ENCODE peak calls at places on chromosomes 7 and 10, in nine cellular contexts. V is NB4; M is CD8-positive, alpha-beta memory T cell; F is aorta; Y is psoas muscle; C is cardiac fibroblast; J is GM12865; R is skeletal muscle cell; I is IMR-90. K is an unnamed sample.

GRCh38 chr10:17062493-17063487 is 66.8 kb downstream of the CUBN start:
- DNase-seq in V (no peak), M (no peak), F (peak), Y (peak), C (peak), J (no peak), R (no peak), I (peak), K (no peak)

GRCh38 chr7:149144996-149145850 is 2.0 kb upstream of the ZNF398 start:
- DNase-seq in V (peak), M (no peak), F (no peak), Y (no peak), C (no peak), J (no peak), R (no peak), I (no peak), K (no peak)

GRCh38 chr7:6260291-6261183 is 11.9 kb downstream of the CYTH3 start:
- DNase-seq in V (no peak), M (no peak), F (no peak), Y (no peak), C (peak), J (no peak), R (no peak), I (no peak), K (no peak)

GRCh38 chr10:93458821-93459257 is 23.3 kb downstream of the MYOF start:
- DNase-seq in V (peak), M (no peak), F (peak), Y (peak), C (peak), J (no peak), R (peak), I (peak), K (no peak)

GRCh38 chr10:110993024-110993693 is 73.8 kb downstream of the SHOC2 start:
- DNase-seq in V (peak), M (peak), F (no peak), Y (no peak), C (peak), J (peak), R (peak), I (peak), K (no peak)

GRCh38 chr7:140016540-140016939 is 46.2 kb downstream of the PARP12 start:
- DNase-seq in V (no peak), M (no peak), F (no peak), Y (no peak), C (no peak), J (no peak), R (no peak), I (no peak), K (no peak)

GRCh38 chr10:86888585-86889381 is 68.6 kb downstream of the MMRN2 start:
- DNase-seq in V (peak), M (no peak), F (no peak), Y (no peak), C (peak), J (peak), R (no peak), I (peak), K (no peak)

GRCh38 chr7:113366122-113366521 is 247.8 kb upstream of the SMIM30 start:
- DNase-seq in V (no peak), M (no peak), F (no peak), Y (no peak), C (no peak), J (no peak), R (no peak), I (no peak), K (no peak)

GRCh38 chr10:14259696-14260595 is 70.8 kb downstream of the FRMD4A start:
- DNase-seq in V (no peak), M (no peak), F (no peak), Y (no peak), C (no peak), J (no peak), R (peak), I (peak), K (no peak)

GRCh38 chr7:76069238-76069638 is 21.3 kb downstream of the MDH2 start:
- DNase-seq in V (peak), M (no peak), F (no peak), Y (peak), C (peak), J (no peak), R (peak), I (peak), K (no peak)

GRCh38 chr10:132336064-132336746 is 4.2 kb downstream of the LRRC27 start:
- DNase-seq in V (no peak), M (no peak), F (no peak), Y (no peak), C (peak), J (no peak), R (no peak), I (no peak), K (no peak)

GRCh38 chr10:43361532-43362190 is 9.8 kb upstream of the FXYD4 start:
- DNase-seq in V (peak), M (no peak), F (no peak), Y (no peak), C (no peak), J (no peak), R (no peak), I (no peak), K (no peak)

GRCh38 chr7:18175801-18176450 is 148.3 kb upstream of the PRPS1L1 start:
- DNase-seq in V (no peak), M (no peak), F (no peak), Y (no peak), C (peak), J (no peak), R (no peak), I (no peak), K (no peak)

GRCh38 chr10:133439517-133440461 is 14.0 kb upstream of the SCART1 start:
- DNase-seq in V (no peak), M (peak), F (peak), Y (no peak), C (no peak), J (no peak), R (no peak), I (no peak), K (no peak)

GRCh38 chr10:75654777-75655176 is 223.4 kb downstream of the LRMDA start:
- DNase-seq in V (no peak), M (no peak), F (no peak), Y (no peak), C (peak), J (no peak), R (no peak), I (no peak), K (no peak)

GRCh38 chr10:92755725-92756124 is 66.0 kb downstream of the HHEX start:
- DNase-seq in V (no peak), M (no peak), F (no peak), Y (no peak), C (no peak), J (no peak), R (no peak), I (no peak), K (no peak)

GRCh38 chr7:6482307-6482706 is 34.6 kb upstream of the DAGLB start:
- DNase-seq in V (no peak), M (no peak), F (no peak), Y (no peak), C (no peak), J (no peak), R (no peak), I (no peak), K (no peak)

GRCh38 chr10:36391405-36391804 is 734.0 kb upstream of the ANKRD30A start:
- DNase-seq in V (no peak), M (no peak), F (no peak), Y (no peak), C (no peak), J (no peak), R (no peak), I (no peak), K (no peak)

GRCh38 chr10:124928545-124928944 is 13.4 kb upstream of the ZRANB1 start:
- DNase-seq in V (no peak), M (no peak), F (no peak), Y (no peak), C (no peak), J (no peak), R (no peak), I (no peak), K (no peak)

GRCh38 chr10:48801026-48801425 is 116.4 kb downstream of the WDFY4 start:
- DNase-seq in V (no peak), M (no peak), F (no peak), Y (no peak), C (no peak), J (no peak), R (no peak), I (no peak), K (no peak)

GRCh38 chr7:3754488-3755365 is 453.7 kb downstream of the SDK1 start:
- DNase-seq in V (no peak), M (no peak), F (no peak), Y (no peak), C (peak), J (no peak), R (no peak), I (peak), K (no peak)

GRCh38 chr10:125008689-125009579 is 67.0 kb downstream of the ZRANB1 start:
- DNase-seq in V (no peak), M (no peak), F (peak), Y (no peak), C (no peak), J (no peak), R (no peak), I (no peak), K (no peak)

GRCh38 chr10:112461029-112461887 is 14.2 kb downstream of the VTI1A start:
- DNase-seq in V (peak), M (no peak), F (no peak), Y (no peak), C (peak), J (no peak), R (peak), I (peak), K (no peak)

GRCh38 chr7:154881526-154881925 is 121.4 kb downstream of the PAXIP1 start:
- DNase-seq in V (no peak), M (no peak), F (no peak), Y (no peak), C (no peak), J (no peak), R (no peak), I (no peak), K (no peak)

GRCh38 chr10:107733731-107734130 is 569.2 kb upstream of the SORCS1 start:
- DNase-seq in V (no peak), M (no peak), F (no peak), Y (no peak), C (no peak), J (no peak), R (no peak), I (no peak), K (no peak)

GRCh38 chr7:84194484-84195260 is at the start of gene SEMA3A:
- DNase-seq in V (peak), M (no peak), F (peak), Y (no peak), C (peak), J (peak), R (peak), I (peak), K (peak)

GRCh38 chr7:149731207-149731955 is 42.0 kb downstream of the ZNF467 start:
- DNase-seq in V (no peak), M (no peak), F (peak), Y (no peak), C (no peak), J (no peak), R (no peak), I (no peak), K (no peak)

GRCh38 chr10:80412521-80412920 is 4.2 kb downstream of the PRXL2A start:
- DNase-seq in V (peak), M (no peak), F (no peak), Y (no peak), C (no peak), J (no peak), R (no peak), I (no peak), K (no peak)

GRCh38 chr10:129949411-129950335 is 14.4 kb downstream of the EBF3 start:
- DNase-seq in V (no peak), M (no peak), F (no peak), Y (peak), C (peak), J (no peak), R (no peak), I (peak), K (peak)

GRCh38 chr7:78620931-78621330 is 822.4 kb downstream of the PHTF2 start:
- DNase-seq in V (peak), M (no peak), F (no peak), Y (no peak), C (no peak), J (peak), R (no peak), I (peak), K (no peak)

GRCh38 chr10:126017961-126018560 is 121.7 kb downstream of the FANK1 start:
- DNase-seq in V (no peak), M (no peak), F (no peak), Y (no peak), C (peak), J (no peak), R (no peak), I (peak), K (no peak)

GRCh38 chr10:3779146-3779707 is 5.8 kb downstream of the KLF6 start:
- DNase-seq in V (no peak), M (peak), F (no peak), Y (no peak), C (peak), J (no peak), R (no peak), I (peak), K (no peak)
- H3K4me3 ChIP-seq in V (no peak), M (peak), F (peak), Y (peak), C (peak), J (no peak), R (peak), I (no peak), K (no peak)

DNA sequence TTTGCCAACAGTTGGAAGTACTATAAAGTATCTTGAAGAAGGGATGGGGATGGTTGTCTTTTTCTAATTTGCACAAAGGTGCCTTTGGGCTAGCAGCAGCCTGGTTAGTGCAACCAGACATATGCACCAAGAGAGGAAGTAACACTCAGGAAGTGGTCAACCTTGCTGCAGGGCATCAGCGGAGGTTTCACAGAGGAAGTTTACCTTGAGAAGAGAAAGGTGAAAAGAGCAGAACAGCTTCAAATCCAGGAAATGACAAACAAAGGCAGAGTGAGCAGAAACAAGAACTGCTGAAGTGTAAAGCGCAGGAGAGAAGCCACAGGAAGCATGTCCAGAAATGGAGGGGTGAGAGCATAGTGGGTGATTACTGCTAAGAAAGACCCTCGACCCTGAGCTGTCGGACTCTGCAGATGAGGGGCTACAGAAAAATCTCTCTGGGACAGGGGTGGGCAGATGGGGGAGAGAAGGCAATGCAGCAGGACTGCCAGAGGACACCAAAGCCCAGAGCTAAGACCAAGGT is 66.9 kb downstream of the STK17A start:
- DNase-seq in V (peak), M (peak), F (no peak), Y (no peak), C (no peak), J (peak), R (no peak), I (peak), K (no peak)
- H3K4me3 ChIP-seq in V (peak), M (peak), F (no peak), Y (no peak), C (no peak), J (peak), R (no peak), I (no peak), K (no peak)

DNA sequence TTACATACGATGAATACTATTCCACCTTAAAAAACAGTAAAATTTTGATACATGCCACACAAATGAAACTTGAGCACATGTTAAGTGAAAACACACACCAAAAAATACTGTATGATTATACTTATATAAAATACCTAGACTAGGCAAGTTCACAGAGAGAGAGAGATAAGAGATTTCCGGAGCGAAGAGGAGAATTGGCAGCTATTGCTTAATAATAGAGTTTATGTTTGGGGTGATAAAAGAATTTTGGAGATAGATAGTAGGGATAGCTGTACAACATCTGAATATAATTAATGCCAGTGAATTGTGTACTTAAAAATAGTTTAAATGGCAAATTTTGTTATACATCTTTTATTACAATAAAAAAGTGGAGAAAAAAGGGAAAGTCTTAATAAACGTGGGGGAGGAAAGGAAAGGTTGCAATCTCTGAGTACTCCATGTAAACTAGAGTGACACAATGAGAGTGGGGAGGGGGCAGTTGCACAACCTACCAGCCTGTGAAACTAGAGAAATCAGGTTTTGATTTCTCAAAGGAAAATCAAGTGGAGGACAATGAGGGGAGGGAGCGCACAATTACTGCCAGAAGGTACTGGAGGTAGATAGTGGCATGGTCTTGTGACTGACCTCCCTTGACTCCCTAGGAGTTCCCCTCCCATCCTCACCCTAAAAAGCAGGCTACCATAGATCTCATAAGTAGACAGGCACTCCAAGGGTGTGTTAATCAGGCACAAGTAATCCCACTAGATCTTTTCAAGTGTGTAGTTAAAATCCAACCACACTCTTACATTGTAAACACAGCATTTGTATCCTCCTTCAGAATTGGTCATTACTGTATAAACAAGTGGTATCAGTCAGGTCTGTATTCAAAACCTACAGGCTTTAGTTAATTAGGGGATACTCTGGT is 31.6 kb upstream of the ANK3 start:
- DNase-seq in V (peak), M (no peak), F (no peak), Y (no peak), C (peak), J (no peak), R (no peak), I (no peak), K (no peak)
- H3K4me3 ChIP-seq in V (no peak), M (no peak), F (no peak), Y (no peak), C (no peak), J (no peak), R (no peak), I (no peak), K (no peak)

GRCh38 chr7:157689269-157690057 is 352.7 kb downstream of the DNAJB6 start:
- DNase-seq in V (peak), M (peak), F (peak), Y (no peak), C (no peak), J (no peak), R (no peak), I (no peak), K (no peak)

GRCh38 chr7:157688439-157689268 is 351.9 kb downstream of the DNAJB6 start:
- DNase-seq in V (no peak), M (peak), F (peak), Y (no peak), C (no peak), J (no peak), R (no peak), I (no peak), K (no peak)

GRCh38 chr7:157690833-157691382 is 354.1 kb downstream of the DNAJB6 start:
- DNase-seq in V (peak), M (peak), F (peak), Y (peak), C (peak), J (no peak), R (no peak), I (no peak), K (no peak)

GRCh38 chr7:157691521-157692155 is 354.8 kb downstream of the DNAJB6 start:
- DNase-seq in V (peak), M (peak), F (no peak), Y (no peak), C (no peak), J (no peak), R (no peak), I (no peak), K (no peak)

GRCh38 chr7:157690058-157690832 is 353.4 kb downstream of the DNAJB6 start:
- DNase-seq in V (peak), M (peak), F (peak), Y (no peak), C (no peak), J (no peak), R (no peak), I (no peak), K (no peak)
- H3K4me3 ChIP-seq in V (peak), M (no peak), F (peak), Y (peak), C (peak), J (no peak), R (peak), I (no peak), K (no peak)

GRCh38 chr7:92446869-92447238 is 428 bp upstream of the GATAD1 start:
- DNase-seq in V (no peak), M (no peak), F (no peak), Y (no peak), C (no peak), J (no peak), R (no peak), I (no peak), K (no peak)
- H3K4me3 ChIP-seq in V (peak), M (peak), F (no peak), Y (peak), C (peak), J (peak), R (no peak), I (no peak), K (peak)